ENCODE peak calls at places on chromosomes 16 and 17, in five cellular contexts. Q is T-helper 1 cell, R is iPS DF 19.7, F is caudate nucleus, X is nephron progenitor cell. V is an unnamed sample.

GRCh38 chr16:20611975-20612471 is 35.9 kb upstream of the ACSM2B start:
- DNase-seq in Q (no peak), R (no peak), F (peak), X (no peak), V (no peak)

GRCh38 chr17:65359016-65359415 is 202.4 kb downstream of the AXIN2 start:
- DNase-seq in Q (no peak), R (no peak), F (no peak), X (no peak), V (no peak)

GRCh38 chr16:25912321-25912720 is 220.6 kb downstream of the HS3ST4 start:
- DNase-seq in Q (no peak), R (no peak), F (no peak), X (no peak), V (no peak)

GRCh38 chr16:31074814-31075183 is 577 bp downstream of the ZNF646 start:
- DNase-seq in Q (no peak), R (no peak), F (no peak), X (no peak), V (no peak)

GRCh38 chr16:78762222-78762621 is 662.8 kb downstream of the WWOX start:
- DNase-seq in Q (no peak), R (no peak), F (no peak), X (no peak), V (no peak)

GRCh38 chr17:16878084-16878483 is 93.8 kb downstream of the TNFRSF13B start:
- DNase-seq in Q (no peak), R (no peak), F (no peak), X (no peak), V (no peak)

GRCh38 chr16:53073053-53073452 is 18.3 kb downstream of the CHD9 start:
- DNase-seq in Q (no peak), R (no peak), F (no peak), X (no peak), V (no peak)

GRCh38 chr16:268141-269053 is 7.3 kb downstream of the RGS11 start:
- DNase-seq in Q (no peak), R (no peak), F (no peak), X (no peak), V (peak)

GRCh38 chr16:88662843-88663606 is at the start of gene MVD:
- DNase-seq in Q (peak), R (peak), F (peak), X (peak), V (peak)

GRCh38 chr17:13425390-13425789 is 176.3 kb downstream of the HS3ST3A1 start:
- DNase-seq in Q (no peak), R (no peak), F (no peak), X (no peak), V (no peak)

GRCh38 chr16:17451835-17452234 is 18.9 kb downstream of the XYLT1 start:
- DNase-seq in Q (no peak), R (no peak), F (no peak), X (no peak), V (no peak)

GRCh38 chr17:81334419-81334896 is 39.4 kb upstream of the SLC38A10 start:
- DNase-seq in Q (no peak), R (no peak), F (no peak), X (no peak), V (no peak)

GRCh38 chr17:45851873-45852272 is 7.2 kb downstream of the SPPL2C start:
- DNase-seq in Q (no peak), R (no peak), F (no peak), X (no peak), V (no peak)

GRCh38 chr16:50215680-50216079 is 50.7 kb upstream of the ADCY7 start:
- DNase-seq in Q (no peak), R (no peak), F (no peak), X (no peak), V (no peak)

GRCh38 chr17:3879181-3879580 is 13.7 kb downstream of the CAMKK1 start:
- DNase-seq in Q (no peak), R (no peak), F (no peak), X (peak), V (no peak)

GRCh38 chr16:11526921-11527320 is 59.8 kb downstream of the LITAF start:
- DNase-seq in Q (no peak), R (no peak), F (no peak), X (peak), V (no peak)

GRCh38 chr17:43874293-43874692 is 27.3 kb downstream of the CD300LG start:
- DNase-seq in Q (no peak), R (no peak), F (no peak), X (no peak), V (no peak)

GRCh38 chr16:65961491-65962143 is 404.9 kb upstream of the CDH5 start:
- DNase-seq in Q (no peak), R (no peak), F (no peak), X (peak), V (no peak)

GRCh38 chr17:79036609-79037008 is 12.6 kb downstream of the C1QTNF1 start:
- DNase-seq in Q (no peak), R (no peak), F (no peak), X (no peak), V (no peak)

GRCh38 chr17:6548578-6549330 is 7.6 kb downstream of the PITPNM3 start:
- DNase-seq in Q (no peak), R (no peak), F (no peak), X (no peak), V (no peak)

GRCh38 chr17:82030470-82031302 is 792 bp upstream of the RAC3 start:
- DNase-seq in Q (peak), R (no peak), F (peak), X (peak), V (peak)

GRCh38 chr17:60036796-60037677 is 41.7 kb downstream of the HEATR6 start:
- DNase-seq in Q (peak), R (peak), F (no peak), X (peak), V (peak)

GRCh38 chr17:54982399-54982798 is 13.8 kb downstream of the STXBP4 start:
- DNase-seq in Q (no peak), R (no peak), F (no peak), X (no peak), V (no peak)

GRCh38 chr16:85847036-85847435 is 47.5 kb downstream of the COX4I1 start:
- DNase-seq in Q (no peak), R (no peak), F (no peak), X (no peak), V (no peak)

GRCh38 chr17:17842111-17842876 is 5.5 kb upstream of the SREBF1 start:
- DNase-seq in Q (no peak), R (no peak), F (no peak), X (no peak), V (no peak)

GRCh38 chr17:61813211-61813610 is 50.1 kb downstream of the BRIP1 start:
- DNase-seq in Q (no peak), R (no peak), F (no peak), X (no peak), V (no peak)

V was measured in COR-L47.